ENCODE peak calls at places on chromosomes 16 and 17, in four cellular contexts. M is mucosa of descending colon, K is Ammon's horn, V is lower leg skin. W is an unnamed sample.

GRCh38 chr17:1985686-1986085 is 39.4 kb downstream of the RTN4RL1 start:
- DNase-seq in M (no peak), K (no peak), V (no peak), W (no peak)

GRCh38 chr16:65121870-65122723 is at the start of gene CDH11:
- DNase-seq in M (peak), K (peak), V (peak), W (peak)

GRCh38 chr17:2423271-2423670 is 22.4 kb upstream of the MNT start:
- DNase-seq in M (no peak), K (no peak), V (no peak), W (no peak)

GRCh38 chr17:13735444-13735843 is 133.7 kb upstream of the HS3ST3A1 start:
- DNase-seq in M (no peak), K (no peak), V (no peak), W (no peak)

GRCh38 chr16:1787322-1788094 is 4.7 kb downstream of the NUBP2 start:
- DNase-seq in M (peak), K (no peak), V (no peak), W (no peak)

GRCh38 chr16:83992624-83993023 is 24.6 kb downstream of the NECAB2 start:
- DNase-seq in M (no peak), K (peak), V (no peak), W (peak)

GRCh38 chr16:81001330-81001729 is 5.4 kb downstream of the CMC2 start:
- DNase-seq in M (no peak), K (no peak), V (no peak), W (no peak)

GRCh38 chr17:31629696-31630470 is 229.2 kb downstream of the COPRS start:
- DNase-seq in M (no peak), K (no peak), V (no peak), W (peak)

GRCh38 chr16:86809458-86809955 is 231.2 kb downstream of the FOXL1 start:
- DNase-seq in M (no peak), K (no peak), V (no peak), W (peak)

GRCh38 chr16:8611886-8612595 is 9.5 kb upstream of the METTL22 start:
- DNase-seq in M (no peak), K (no peak), V (no peak), W (no peak)

GRCh38 chr17:36544049-36544319 is 735 bp upstream of the GGNBP2 start:
- DNase-seq in M (no peak), K (peak), V (no peak), W (no peak)

GRCh38 chr16:19718624-19718965 is 524 bp downstream of the IQCK start:
- DNase-seq in M (no peak), K (no peak), V (no peak), W (no peak)

GRCh38 chr17:18038149-18038850 is 668 bp downstream of the ATPAF2 start:
- DNase-seq in M (no peak), K (no peak), V (no peak), W (no peak)

GRCh38 chr17:62616993-62617893 is 10.2 kb upstream of the MRC2 start:
- DNase-seq in M (no peak), K (no peak), V (no peak), W (no peak)

GRCh38 chr17:19546289-19547065 is 12.8 kb downstream of the SLC47A1 start:
- DNase-seq in M (peak), K (peak), V (peak), W (no peak)

GRCh38 chr17:39624313-39624712 is 2.4 kb upstream of the PPP1R1B start:
- DNase-seq in M (no peak), K (no peak), V (no peak), W (no peak)

GRCh38 chr17:40841246-40841645 is 18.8 kb upstream of the KRT10 start:
- DNase-seq in M (no peak), K (no peak), V (no peak), W (no peak)

GRCh38 chr16:1871974-1872635 is at the start of gene MEIOB:
- DNase-seq in M (peak), K (no peak), V (no peak), W (no peak)